ENCODE peak calls at places on chromosomes 3 and 15, in seven cellular contexts. H, L, Z, A, B, E and I are unnamed samples.
A peak's percentile ranks its signal among the peaks of the same experiment; 100 is the strongest.

GRCh38 chr15:40310001-40310959 is 2.5 kb upstream of the PLCB2 start:
- DNase-seq in H (peak; percentile 64), L (no peak), Z (no peak), A (peak; percentile 14), B (peak; percentile 44), E (peak; percentile 70), I (no peak)

GRCh38 chr3:42691861-42692666 is 6.7 kb downstream of the KLHL40 start:
- DNase-seq in H (no peak), L (no peak), Z (no peak), A (no peak), B (no peak), E (no peak), I (no peak)

GRCh38 chr3:197495059-197495455 is 60.7 kb downstream of the BDH1 start:
- DNase-seq in H (no peak), L (no peak), Z (no peak), A (no peak), B (peak; percentile 70), E (no peak), I (no peak)

GRCh38 chr15:38691951-38692788 is 127.6 kb upstream of the RASGRP1 start:
- DNase-seq in H (no peak), L (no peak), Z (no peak), A (no peak), B (peak; percentile 65), E (no peak), I (no peak)

GRCh38 chr15:49423906-49424520 is 971 bp downstream of the FGF7 start:
- DNase-seq in H (no peak), L (no peak), Z (no peak), A (no peak), B (no peak), E (no peak), I (no peak)

GRCh38 chr3:24351779-24352469 is 142.7 kb downstream of the THRB start:
- DNase-seq in H (no peak), L (peak; percentile 40), Z (no peak), A (no peak), B (no peak), E (no peak), I (no peak)

GRCh38 chr3:183114374-183114773 is 15.1 kb upstream of the MCCC1 start:
- DNase-seq in H (no peak), L (no peak), Z (no peak), A (no peak), B (no peak), E (no peak), I (peak; percentile 32)

GRCh38 chr3:63613561-63613960 is 38.9 kb upstream of the SNTN start:
- DNase-seq in H (no peak), L (peak; percentile 88), Z (no peak), A (no peak), B (peak; percentile 24), E (no peak), I (no peak)

GRCh38 chr15:33007295-33007855 is 187.1 kb downstream of the FMN1 start:
- DNase-seq in H (no peak), L (peak; percentile 68), Z (no peak), A (no peak), B (peak; percentile 40), E (no peak), I (no peak)

GRCh38 chr3:41267975-41268640 is 68.8 kb downstream of the CTNNB1 start:
- DNase-seq in H (no peak), L (peak; percentile 82), Z (no peak), A (no peak), B (peak; percentile 98), E (no peak), I (no peak)

GRCh38 chr3:20056727-20057611 is 16.7 kb downstream of the KAT2B start:
- DNase-seq in H (no peak), L (peak; percentile 78), Z (no peak), A (no peak), B (peak; percentile 99), E (peak; percentile 14), I (no peak)

GRCh38 chr3:157786216-157786615 is 283.0 kb upstream of the VEPH1 start:
- DNase-seq in H (no peak), L (peak; percentile 97), Z (no peak), A (no peak), B (peak; percentile 90), E (no peak), I (no peak)

GRCh38 chr3:23656821-23657220 is 148.9 kb upstream of the UBE2E1 start:
- DNase-seq in H (no peak), L (no peak), Z (no peak), A (no peak), B (no peak), E (no peak), I (no peak)

GRCh38 chr15:83305696-83306291 is 21.3 kb upstream of the BNC1 start:
- DNase-seq in H (no peak), L (no peak), Z (no peak), A (no peak), B (peak; percentile 87), E (no peak), I (no peak)

GRCh38 chr3:159854500-159855124 is 134.0 kb upstream of the IL12A start:
- DNase-seq in H (no peak), L (peak; percentile 93), Z (no peak), A (no peak), B (peak; percentile 95), E (no peak), I (no peak)

GRCh38 chr3:46853441-46854410 is 9.5 kb downstream of the MYL3 start:
- DNase-seq in H (no peak), L (no peak), Z (no peak), A (no peak), B (no peak), E (no peak), I (no peak)

GRCh38 chr3:60703956-60704736 is 547.1 kb downstream of the FHIT start:
- DNase-seq in H (no peak), L (peak; percentile 47), Z (no peak), A (no peak), B (peak; percentile 0), E (no peak), I (no peak)

GRCh38 chr15:89416339-89417183 is 79.8 kb downstream of the RHCG start:
- DNase-seq in H (peak; percentile 76), L (peak; percentile 32), Z (peak; percentile 62), A (no peak), B (peak; percentile 79), E (peak; percentile 87), I (no peak)

GRCh38 chr3:58526124-58526957 is 10.6 kb downstream of the ACOX2 start:
- DNase-seq in H (no peak), L (peak; percentile 90), Z (no peak), A (no peak), B (peak; percentile 96), E (no peak), I (no peak)

GRCh38 chr3:168933614-168934013 is 729.9 kb downstream of the MECOM start:
- DNase-seq in H (no peak), L (peak; percentile 49), Z (no peak), A (no peak), B (peak; percentile 17), E (no peak), I (no peak)

GRCh38 chr3:53844262-53845102 is 1.7 kb downstream of the CHDH start:
- DNase-seq in H (peak; percentile 43), L (no peak), Z (no peak), A (no peak), B (peak; percentile 4), E (no peak), I (no peak)

GRCh38 chr3:2156244-2156847 is 57.7 kb downstream of the CNTN4 start:
- DNase-seq in H (peak; percentile 19), L (no peak), Z (no peak), A (no peak), B (no peak), E (peak; percentile 12), I (no peak)

GRCh38 chr15:73680545-73680944 is 3.6 kb upstream of the CD276 start:
- DNase-seq in H (no peak), L (no peak), Z (no peak), A (no peak), B (no peak), E (no peak), I (no peak)

GRCh38 chr15:43463542-43463941 is 29.4 kb downstream of the TP53BP1 start:
- DNase-seq in H (no peak), L (peak; percentile 70), Z (no peak), A (no peak), B (no peak), E (no peak), I (no peak)

GRCh38 chr3:78511840-78512239 is 1256.0 kb downstream of the ROBO1 start:
- DNase-seq in H (no peak), L (no peak), Z (no peak), A (no peak), B (no peak), E (no peak), I (no peak)

GRCh38 chr3:127997961-127998360 is 54.3 kb upstream of the SEC61A1 start:
- DNase-seq in H (no peak), L (no peak), Z (no peak), A (no peak), B (peak; percentile 85), E (no peak), I (peak; percentile 69)

GRCh38 chr3:24688446-24689148 is 193.9 kb upstream of the THRB start:
- DNase-seq in H (no peak), L (peak; percentile 7), Z (no peak), A (no peak), B (peak; percentile 67), E (no peak), I (no peak)

GRCh38 chr15:80508783-80509182 is 104.6 kb downstream of the ARNT2 start:
- DNase-seq in H (no peak), L (no peak), Z (no peak), A (no peak), B (no peak), E (no peak), I (no peak)

GRCh38 chr15:50262533-50262932 is 3.0 kb downstream of the HDC start:
- DNase-seq in H (no peak), L (no peak), Z (no peak), A (no peak), B (no peak), E (peak; percentile 63), I (peak; percentile 56)

GRCh38 chr3:33732394-33732793 is 14.3 kb upstream of the CLASP2 start:
- DNase-seq in H (no peak), L (no peak), Z (no peak), A (no peak), B (no peak), E (peak; percentile 17), I (no peak)

GRCh38 chr15:80638553-80639167 is 56.5 kb upstream of the ABHD17C start:
- DNase-seq in H (no peak), L (no peak), Z (no peak), A (no peak), B (no peak), E (no peak), I (no peak)

GRCh38 chr3:123026551-123027291 is 842 bp downstream of the SEMA5B start:
- DNase-seq in H (peak; percentile 41), L (no peak), Z (no peak), A (no peak), B (no peak), E (peak; percentile 20), I (no peak)

GRCh38 chr3:88991496-88991895 is 115.9 kb upstream of the EPHA3 start:
- DNase-seq in H (no peak), L (peak; percentile 29), Z (no peak), A (no peak), B (peak; percentile 73), E (no peak), I (no peak)

GRCh38 chr3:45781841-45782240 is 14.5 kb downstream of the SLC6A20 start:
- DNase-seq in H (no peak), L (no peak), Z (no peak), A (no peak), B (no peak), E (no peak), I (peak; percentile 77)

GRCh38 chr3:187740446-187741399 is 4.5 kb downstream of the BCL6 start:
- DNase-seq in H (peak; percentile 79), L (peak; percentile 95), Z (no peak), A (peak; percentile 63), B (peak; percentile 54), E (peak; percentile 79), I (peak; percentile 89)

GRCh38 chr3:188911033-188911850 is 260.5 kb upstream of the TPRG1 start:
- DNase-seq in H (no peak), L (no peak), Z (no peak), A (no peak), B (no peak), E (no peak), I (peak; percentile 48)

GRCh38 chr3:63557912-63558311 is 94.6 kb upstream of the SNTN start:
- DNase-seq in H (no peak), L (no peak), Z (no peak), A (no peak), B (no peak), E (no peak), I (no peak)

GRCh38 chr3:194166682-194167479 is 30.9 kb downstream of the HES1 start:
- DNase-seq in H (no peak), L (no peak), Z (no peak), A (no peak), B (no peak), E (no peak), I (no peak)